ENCODE peak calls at places on chromosomes 12 and 14, in nine cellular contexts. L, S, I, P, G, B, H, W and Q are unnamed samples.

GRCh38 chr14:104550340-104550848 is 29.2 kb upstream of the C14orf180 start:
- DNase-seq in L (no peak), S (no peak), I (no peak), P (no peak), G (no peak), B (no peak), H (no peak), W (no peak), Q (no peak)

GRCh38 chr12:108516511-108517275 is 1.6 kb downstream of the FICD start:
- DNase-seq in L (no peak), S (no peak), I (no peak), P (no peak), G (no peak), B (peak; percentile 21), H (no peak), W (no peak), Q (no peak)

GRCh38 chr14:22664261-22664660 is 20.1 kb upstream of the OR6J1 start:
- DNase-seq in L (no peak), S (no peak), I (no peak), P (no peak), G (no peak), B (no peak), H (no peak), W (no peak), Q (no peak)

GRCh38 chr12:26971963-26972362 is 33.7 kb downstream of the FGFR1OP2 start:
- DNase-seq in L (peak; percentile 76), S (no peak), I (no peak), P (peak; percentile 60), G (peak; percentile 63), B (no peak), H (no peak), W (no peak), Q (no peak)

GRCh38 chr14:47676301-47676617 is 854 bp upstream of the MDGA2 start:
- DNase-seq in L (no peak), S (no peak), I (no peak), P (no peak), G (no peak), B (no peak), H (no peak), W (no peak), Q (no peak)

GRCh38 chr14:101223147-101223546 is 319.6 kb upstream of the RTL1 start:
- DNase-seq in L (no peak), S (no peak), I (no peak), P (no peak), G (no peak), B (no peak), H (no peak), W (no peak), Q (no peak)

GRCh38 chr12:55720071-55720564 is at the start of gene RDH5:
- DNase-seq in L (no peak), S (peak; percentile 85), I (no peak), P (no peak), G (no peak), B (peak; percentile 86), H (peak; percentile 81), W (no peak), Q (peak; percentile 75)

GRCh38 chr12:127119600-127120140 is 1147.3 kb upstream of the TMEM132C start:
- DNase-seq in L (no peak), S (no peak), I (no peak), P (no peak), G (no peak), B (no peak), H (no peak), W (no peak), Q (no peak)

GRCh38 chr14:58428011-58428807 is 690 bp downstream of the KIAA0586 start:
- DNase-seq in L (peak; percentile 11), S (peak; percentile 77), I (no peak), P (no peak), G (no peak), B (peak; percentile 42), H (no peak), W (peak; percentile 7), Q (no peak)

GRCh38 chr12:69108024-69108423 is 131.3 kb upstream of the CPSF6 start:
- DNase-seq in L (no peak), S (peak; percentile 59), I (no peak), P (no peak), G (no peak), B (no peak), H (no peak), W (no peak), Q (no peak)

GRCh38 chr12:94806617-94807016 is 156.3 kb upstream of the TMCC3 start:
- DNase-seq in L (no peak), S (no peak), I (no peak), P (no peak), G (no peak), B (no peak), H (no peak), W (no peak), Q (no peak)

GRCh38 chr14:73262427-73263183 is 25.3 kb downstream of the PAPLN start:
- DNase-seq in L (no peak), S (no peak), I (no peak), P (no peak), G (no peak), B (no peak), H (no peak), W (no peak), Q (no peak)

GRCh38 chr14:96297000-96297399 is 41.0 kb downstream of the BDKRB1 start:
- DNase-seq in L (no peak), S (peak; percentile 73), I (no peak), P (no peak), G (no peak), B (peak; percentile 22), H (no peak), W (no peak), Q (no peak)